ENCODE peak calls at places on chromosomes 6 and 20, in five cellular contexts. S is thoracic aorta, H is BJ, A is WTC11, L is lung. V is an unnamed sample.
A peak's percentile ranks its signal among the peaks of the same experiment; 100 is the strongest.

GRCh38 chr6:45619994-45620471 is 242.3 kb upstream of the SUPT3H start:
- DNase-seq in S (no peak), H (no peak), A (no peak), L (peak; percentile 22), V (no peak)

GRCh38 chr20:57412347-57413029 is 21.3 kb downstream of the RBM38 start:
- DNase-seq in S (no peak), H (no peak), A (no peak), L (no peak), V (no peak)

GRCh38 chr6:38012573-38012972 is 193.0 kb downstream of the ZFAND3 start:
- DNase-seq in S (no peak), H (no peak), A (peak; percentile 17), L (no peak), V (no peak)

GRCh38 chr6:110328231-110328630 is 29.9 kb downstream of the METTL24 start:
- DNase-seq in S (no peak), H (peak; percentile 74), A (no peak), L (no peak), V (no peak)

GRCh38 chr20:31837896-31838397 is 7.5 kb downstream of the FOXS1 start:
- DNase-seq in S (no peak), H (no peak), A (no peak), L (no peak), V (no peak)

GRCh38 chr6:20487669-20488375 is 46.4 kb upstream of the CDKAL1 start:
- DNase-seq in S (no peak), H (no peak), A (no peak), L (no peak), V (no peak)

GRCh38 chr6:110523461-110524021 is 47.1 kb upstream of the SLC22A16 start:
- DNase-seq in S (no peak), H (no peak), A (no peak), L (no peak), V (no peak)

GRCh38 chr6:121187200-121187832 is 147.0 kb downstream of the TBC1D32 start:
- DNase-seq in S (no peak), H (no peak), A (no peak), L (no peak), V (no peak)

GRCh38 chr6:117629119-117629518 is 26.8 kb upstream of the GOPC start:
- DNase-seq in S (no peak), H (no peak), A (no peak), L (no peak), V (no peak)

GRCh38 chr20:47684306-47685080 is 100.8 kb downstream of the SULF2 start:
- DNase-seq in S (no peak), H (no peak), A (no peak), L (no peak), V (no peak)

GRCh38 chr6:106973018-106973840 is 1.3 kb downstream of the CD24 start:
- DNase-seq in S (no peak), H (no peak), A (peak; percentile 49), L (no peak), V (no peak)

GRCh38 chr20:53847118-53847842 is 223.1 kb downstream of the BCAS1 start:
- DNase-seq in S (no peak), H (no peak), A (no peak), L (no peak), V (no peak)

GRCh38 chr6:151847064-151847463 is 39.6 kb downstream of the ESR1 start:
- DNase-seq in S (no peak), H (no peak), A (peak; percentile 56), L (no peak), V (no peak)

GRCh38 chr20:59577037-59577808 is 27.1 kb upstream of the PHACTR3 start:
- DNase-seq in S (no peak), H (no peak), A (no peak), L (no peak), V (no peak)

GRCh38 chr6:6736753-6737654 is 148.5 kb downstream of the LY86 start:
- DNase-seq in S (no peak), H (peak; percentile 82), A (peak; percentile 81), L (no peak), V (no peak)

GRCh38 chr20:13426870-13427269 is 205.8 kb downstream of the ISM1 start:
- DNase-seq in S (no peak), H (no peak), A (no peak), L (no peak), V (no peak)

GRCh38 chr20:34595377-34596184 is 37.1 kb downstream of the MAP1LC3A start:
- DNase-seq in S (no peak), H (no peak), A (no peak), L (no peak), V (peak; percentile 15)

GRCh38 chr20:8132015-8132631 is at the start of gene PLCB1:
- DNase-seq in S (peak; percentile 12), H (no peak), A (peak; percentile 93), L (peak; percentile 78), V (peak; percentile 95)

GRCh38 chr6:29845405-29846006 is 17.9 kb downstream of the HLA-G start:
- DNase-seq in S (no peak), H (no peak), A (no peak), L (no peak), V (no peak)

GRCh38 chr20:354298-354977 is 7.5 kb downstream of the NRSN2 start:
- DNase-seq in S (no peak), H (no peak), A (peak; percentile 84), L (peak; percentile 79), V (peak; percentile 91)

GRCh38 chr20:20710847-20711315 is 1.6 kb downstream of the RALGAPA2 start:
- DNase-seq in S (no peak), H (no peak), A (no peak), L (peak; percentile 79), V (no peak)

GRCh38 chr6:156718647-156719394 is 58.4 kb upstream of the ARID1B start:
- DNase-seq in S (peak; percentile 37), H (no peak), A (no peak), L (no peak), V (no peak)

GRCh38 chr6:17417817-17418216 is 24.4 kb downstream of the CAP2 start:
- DNase-seq in S (no peak), H (peak; percentile 89), A (peak; percentile 13), L (no peak), V (no peak)

GRCh38 chr20:53993310-53993709 is 77.1 kb downstream of the BCAS1 start:
- DNase-seq in S (no peak), H (no peak), A (no peak), L (no peak), V (no peak)

GRCh38 chr6:104187616-104188015 is 672.1 kb downstream of the HACE1 start:
- DNase-seq in S (no peak), H (no peak), A (no peak), L (no peak), V (no peak)

GRCh38 chr6:84074988-84075781 is 41.6 kb downstream of the MRAP2 start:
- DNase-seq in S (no peak), H (no peak), A (peak; percentile 36), L (no peak), V (no peak)

GRCh38 chr20:34396408-34396807 is 33.3 kb downstream of the ITCH start:
- DNase-seq in S (no peak), H (no peak), A (no peak), L (no peak), V (no peak)

GRCh38 chr20:31308535-31309162 is at the start of gene DEFB116:
- DNase-seq in S (no peak), H (no peak), A (no peak), L (no peak), V (no peak)

GRCh38 chr20:52972965-52973819 is 1.0 kb downstream of the TSHZ2 start:
- DNase-seq in S (no peak), H (no peak), A (peak; percentile 46), L (no peak), V (no peak)

GRCh38 chr20:826695-827323 is 6.7 kb upstream of the FAM110A start:
- DNase-seq in S (no peak), H (no peak), A (no peak), L (no peak), V (no peak)

DNA sequence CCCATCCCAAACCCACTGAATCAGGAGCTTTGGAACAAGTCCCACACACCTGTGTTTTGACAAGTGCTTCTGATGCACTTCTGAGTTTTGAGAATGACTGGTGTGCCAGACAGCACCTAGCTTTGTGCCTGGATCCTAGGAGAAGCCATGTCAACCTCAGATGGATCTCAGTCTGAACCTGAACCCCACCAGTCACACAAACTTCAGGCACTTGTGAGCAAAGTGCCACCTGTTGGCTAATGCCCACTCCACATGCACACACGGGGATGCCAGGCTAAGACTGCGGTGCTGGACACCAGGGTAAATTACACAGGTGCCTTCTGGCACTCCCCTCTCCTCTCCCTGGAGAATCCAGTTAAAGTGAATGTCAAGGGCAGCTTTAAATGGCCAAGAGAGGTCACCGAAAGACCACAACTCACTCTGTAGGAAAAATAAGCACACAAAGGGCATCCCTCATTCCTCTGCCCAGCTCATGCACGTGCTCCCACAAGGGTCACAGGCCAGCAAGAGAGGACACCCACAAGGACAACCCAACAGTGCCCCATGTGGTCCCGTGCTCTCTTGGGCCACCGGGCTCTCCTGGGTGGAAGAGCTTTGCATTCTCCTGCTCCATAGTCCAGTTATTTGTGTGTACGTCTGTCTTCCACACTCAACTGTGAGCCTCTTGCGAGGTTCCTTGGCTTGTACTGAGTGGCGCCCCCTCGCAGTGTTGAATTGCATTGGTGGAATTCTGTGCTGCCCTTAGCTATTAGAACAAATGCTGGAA is 45.6 kb downstream of the TAF8 start:
- DNase-seq in S (no peak), H (no peak), A (peak; percentile 42), L (no peak), V (no peak)
- TF ChIP-seq CTCF in S (no peak), H (peak; percentile 5), A (no peak), L (no peak), V (no peak)

DNA sequence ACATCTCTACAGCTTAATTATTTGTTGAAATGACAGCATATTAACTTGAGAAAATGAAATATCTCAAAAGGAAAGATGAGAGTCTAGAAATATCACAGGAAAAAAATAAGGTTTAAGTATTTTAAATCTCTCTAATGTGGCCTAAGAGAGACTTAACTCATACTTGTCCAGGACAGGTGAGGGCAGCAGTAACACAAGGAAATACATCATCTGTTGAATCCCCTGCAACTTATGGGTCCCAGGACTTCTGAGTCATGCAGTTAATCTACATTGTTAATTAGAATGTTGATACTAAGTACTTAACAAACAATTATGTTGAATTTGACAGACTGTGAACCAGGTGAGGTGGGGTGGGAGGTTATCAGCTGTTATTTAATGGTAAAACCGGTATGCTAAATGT is 87.8 kb downstream of the CEP57L1 start:
- DNase-seq in S (no peak), H (no peak), A (no peak), L (no peak), V (no peak)
- TF ChIP-seq CTCF in S (no peak), H (no peak), A (no peak), L (no peak), V (no peak)

GRCh38 chr6:68343901-68344300 is 291.2 kb upstream of the ADGRB3 start:
- DNase-seq in S (no peak), H (no peak), A (peak; percentile 64), L (no peak), V (no peak)
- TF ChIP-seq CTCF in S (no peak), H (no peak), A (peak; percentile 45), L (no peak), V (peak; percentile 48)

GRCh38 chr6:141790921-141791320 is 341.8 kb upstream of the GJE1 start:
- DNase-seq in S (no peak), H (no peak), A (no peak), L (no peak), V (no peak)
- TF ChIP-seq CTCF in S (no peak), H (no peak), A (no peak), L (no peak), V (no peak)

GRCh38 chr6:129940454-129941195 is 77.8 kb upstream of the L3MBTL3 start:
- DNase-seq in S (no peak), H (no peak), A (no peak), L (no peak), V (no peak)

GRCh38 chr6:129932321-129932720 is 71.2 kb upstream of the TMEM244 start:
- DNase-seq in S (no peak), H (no peak), A (no peak), L (no peak), V (no peak)

GRCh38 chr6:129938242-129939020 is 77.3 kb upstream of the TMEM244 start:
- DNase-seq in S (no peak), H (no peak), A (no peak), L (no peak), V (no peak)

GRCh38 chr6:129936329-129937165 is 75.4 kb upstream of the TMEM244 start:
- DNase-seq in S (no peak), H (no peak), A (peak; percentile 56), L (no peak), V (no peak)
- TF ChIP-seq CTCF in S (no peak), H (peak; percentile 56), A (peak; percentile 22), L (peak; percentile 28), V (peak; percentile 74)